ENCODE peak calls at places on chromosomes 4 and X, in eight cellular contexts. E is nephron progenitor cell, Q is GM20000, U is progenitor cell of endocrine pancreas, D is HFFc6, X is activated B cell treated with CpG ODN at 0.5 μM for 24 hours, O is GM13976, Z is NB4. T is an unnamed sample.

GRCh38 chr4:31518796-31519250 is 798.7 kb downstream of the PCDH7 start:
- DNase-seq in X (no peak), U (no peak), O (no peak), Q (no peak), E (no peak), D (no peak), Z (no peak), T (no peak)

GRCh38 chr4:7067147-7067522 is 729 bp downstream of the GRPEL1 start:
- DNase-seq in X (no peak), Z (no peak), O (no peak), U (no peak), Q (no peak), E (no peak), D (no peak), T (no peak)

GRCh38 chr4:2415881-2416563 is 2.4 kb downstream of the ZFYVE28 start:
- DNase-seq in X (no peak), D (no peak), O (no peak), Z (no peak), E (no peak), U (no peak), Q (no peak), T (no peak)

GRCh38 chr4:110266136-110266535 is 67.7 kb upstream of the ELOVL6 start:
- DNase-seq in O (no peak), Q (no peak), U (no peak), D (no peak), Z (no peak), E (no peak), X (no peak), T (no peak)

GRCh38 chrX:43728002-43728401 is 71.9 kb downstream of the MAOA start:
- DNase-seq in O (no peak), D (no peak), U (no peak), X (no peak), E (no peak), Z (no peak), Q (no peak), T (no peak)

GRCh38 chr4:53928825-53929224 is 135.6 kb downstream of the CHIC2 start:
- DNase-seq in U (no peak), O (no peak), Z (peak), E (no peak), D (no peak), X (no peak), Q (no peak), T (no peak)

GRCh38 chr4:55071951-55072350 is 53.4 kb downstream of the KDR start:
- DNase-seq in U (no peak), Z (no peak), D (no peak), Q (no peak), X (no peak), E (no peak), O (no peak), T (no peak)

GRCh38 chr4:82523179-82523578 is 38.6 kb downstream of the TMEM150C start:
- DNase-seq in X (no peak), E (no peak), Q (no peak), U (no peak), D (no peak), O (no peak), Z (no peak), T (no peak)

GRCh38 chr4:156969136-156969535 is 2.5 kb downstream of the PDGFC start:
- DNase-seq in X (no peak), Q (no peak), E (no peak), U (no peak), D (no peak), O (no peak), Z (no peak), T (no peak)

GRCh38 chr4:6277139-6277802 is 7.6 kb downstream of the WFS1 start:
- DNase-seq in E (no peak), Q (no peak), X (no peak), D (no peak), O (no peak), Z (no peak), U (no peak), T (no peak)

GRCh38 chr4:163395758-163396157 is 52.1 kb downstream of the NPY5R start:
- DNase-seq in Q (no peak), Z (no peak), X (no peak), D (no peak), O (no peak), E (no peak), U (no peak), T (no peak)

GRCh38 chr4:188411805-188412204 is 272.6 kb downstream of the TRIML1 start:
- DNase-seq in Q (no peak), E (no peak), Z (no peak), D (no peak), U (no peak), O (no peak), X (no peak), T (no peak)

GRCh38 chr4:69321153-69321729 is 41.0 kb downstream of the UGT2B28 start:
- DNase-seq in U (no peak), E (no peak), Z (no peak), O (no peak), X (no peak), D (no peak), Q (no peak), T (no peak)

GRCh38 chr4:187668683-187669082 is 326.9 kb upstream of the ZFP42 start:
- DNase-seq in U (no peak), O (no peak), Z (no peak), Q (no peak), X (no peak), E (no peak), D (peak), T (no peak)

GRCh38 chrX:103170216-103170615 is 44.7 kb upstream of the BEX4 start:
- DNase-seq in X (no peak), U (no peak), O (no peak), Q (no peak), E (no peak), D (peak), Z (peak), T (no peak)

GRCh38 chrX:318739-319578 is at the start of gene GTPBP6:
- DNase-seq in U (peak), X (peak), O (peak), Q (peak), E (peak), Z (peak), D (peak), T (peak)

GRCh38 chr4:123419885-123420743 is 23.5 kb downstream of the SPRY1 start:
- DNase-seq in E (no peak), Z (no peak), Q (no peak), U (no peak), O (no peak), D (no peak), X (no peak), T (no peak)

GRCh38 chr4:123250843-123251242 is 145.8 kb upstream of the SPRY1 start:
- DNase-seq in E (no peak), Q (no peak), U (no peak), Z (no peak), X (no peak), D (peak), O (no peak), T (no peak)

GRCh38 chrX:14673236-14673635 is 143.9 kb downstream of the GLRA2 start:
- DNase-seq in Z (no peak), D (no peak), O (no peak), Q (no peak), X (no peak), U (no peak), E (no peak), T (no peak)

GRCh38 chrX:22073928-22074327 is 41.8 kb downstream of the PHEX start:
- DNase-seq in Z (no peak), U (no peak), Q (no peak), X (no peak), O (no peak), D (no peak), E (no peak), T (no peak)

GRCh38 chr4:156766846-156767245 is 204.8 kb downstream of the PDGFC start:
- DNase-seq in D (peak), X (no peak), U (no peak), Q (no peak), Z (no peak), O (no peak), E (no peak), T (no peak)

GRCh38 chrX:139297638-139298037 is 232.9 kb upstream of the F9 start:
- DNase-seq in D (no peak), O (no peak), Q (no peak), E (no peak), X (no peak), U (no peak), Z (no peak), T (no peak)

GRCh38 chrX:139298437-139298836 is 232.1 kb upstream of the F9 start:
- DNase-seq in Z (no peak), Q (no peak), D (no peak), O (no peak), U (no peak), E (no peak), X (no peak), T (no peak)

GRCh38 chrX:139290310-139290709 is 240.2 kb upstream of the F9 start:
- DNase-seq in Q (no peak), E (no peak), O (peak), Z (peak), U (no peak), D (no peak), X (no peak), T (no peak)

GRCh38 chrX:139299309-139299708 is 231.2 kb upstream of the F9 start:
- DNase-seq in Q (no peak), D (no peak), X (no peak), U (no peak), E (no peak), O (no peak), Z (no peak), T (no peak)

GRCh38 chrX:139293991-139294390 is 236.5 kb upstream of the F9 start:
- DNase-seq in D (no peak), Q (no peak), Z (no peak), O (no peak), X (no peak), E (no peak), U (no peak), T (no peak)
- TF ChIP-seq CTCF in D (no peak), Q (no peak), Z (no peak), O (no peak), X (no peak), E (no peak), U (no peak), T (no peak)

GRCh38 chrX:32268207-32268606 is 943.1 kb downstream of the DMD start:
- DNase-seq in X (no peak), Z (no peak), D (no peak), E (no peak), U (no peak), Q (no peak), O (no peak), T (no peak)

GRCh38 chrX:32269877-32270276 is 941.5 kb downstream of the DMD start:
- DNase-seq in O (no peak), D (no peak), U (no peak), E (no peak), X (no peak), Q (no peak), Z (no peak), T (no peak)

GRCh38 chrX:32267796-32268195 is 943.6 kb downstream of the DMD start:
- DNase-seq in D (no peak), E (no peak), Q (no peak), X (no peak), Z (no peak), O (no peak), U (no peak), T (no peak)
- TF ChIP-seq CTCF in D (no peak), E (no peak), Q (no peak), X (no peak), Z (no peak), O (no peak), U (no peak), T (no peak)

DNA sequence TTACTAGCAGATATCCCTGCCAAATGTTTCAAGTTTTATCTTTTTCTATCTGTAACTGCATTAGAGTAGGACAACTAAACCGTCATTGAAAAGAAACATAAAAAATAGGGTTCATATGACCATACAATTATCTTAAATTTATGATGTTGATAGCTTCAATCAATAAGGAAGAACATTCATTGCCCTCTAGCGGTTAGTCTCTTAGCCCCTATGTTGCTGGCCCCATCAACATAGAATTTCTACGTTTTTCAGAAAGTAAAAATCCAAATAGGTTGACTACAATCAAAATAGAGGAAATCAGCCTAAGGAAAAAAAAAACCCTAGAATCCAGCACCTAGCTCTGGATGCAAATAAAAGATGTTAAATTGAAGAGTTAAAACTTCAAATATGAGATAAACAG is 225.1 kb upstream of the ITM2A start:
- DNase-seq in X (no peak), U (no peak), O (no peak), Z (no peak), D (no peak), Q (no peak), E (no peak), T (no peak)
- TF ChIP-seq CTCF in X (no peak), U (peak), O (no peak), Z (peak), D (peak), Q (no peak), E (no peak), T (no peak)

DNA sequence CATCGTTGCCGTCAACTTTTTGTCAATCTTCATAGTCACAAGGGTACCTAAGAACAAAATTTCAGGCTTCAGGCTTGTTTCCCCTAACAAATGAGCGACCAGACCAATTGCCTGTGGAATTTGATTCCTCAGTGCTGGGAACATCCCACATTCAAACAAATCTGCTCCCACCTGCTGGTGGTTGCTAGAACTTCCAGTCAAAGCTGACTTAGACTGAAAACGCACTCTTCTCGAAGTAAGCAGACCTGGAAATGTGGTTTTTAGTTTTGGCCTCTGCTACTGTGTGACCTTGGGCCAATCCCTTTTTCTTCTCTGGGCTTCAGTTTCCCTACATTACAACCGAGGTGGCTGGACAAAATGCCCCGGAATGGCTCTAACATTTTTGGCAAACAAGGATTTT is 1.8 kb upstream of the GABRQ start:
- DNase-seq in O (no peak), X (no peak), D (peak), Z (peak), Q (no peak), U (no peak), E (peak), T (no peak)
- TF ChIP-seq CTCF in O (peak), X (no peak), D (peak), Z (peak), Q (peak), U (peak), E (peak), T (peak)

DNA sequence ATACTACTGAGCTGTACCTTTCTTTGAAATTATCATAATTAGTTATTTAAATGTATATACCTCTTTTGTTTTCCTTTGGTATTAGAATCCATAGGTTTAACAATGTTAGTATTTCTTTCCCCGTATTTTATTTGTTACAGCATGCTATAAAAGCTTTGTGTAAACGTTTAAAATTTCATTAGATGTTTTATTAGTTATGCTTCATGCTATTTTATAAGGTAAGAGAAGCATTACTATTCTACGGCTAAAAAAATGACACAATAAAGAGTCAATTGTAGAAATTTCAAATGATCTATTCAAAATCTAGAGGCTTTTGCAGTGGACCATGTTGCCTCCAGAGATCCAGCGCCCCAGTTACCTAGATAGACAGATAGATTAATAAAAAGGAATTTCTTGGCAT is 1203.3 kb upstream of the IGFBP7 start:
- DNase-seq in Z (no peak), D (no peak), Q (no peak), E (no peak), X (no peak), U (no peak), O (no peak), T (no peak)
- TF ChIP-seq CTCF in Z (no peak), D (no peak), Q (no peak), E (no peak), X (no peak), U (no peak), O (no peak), T (no peak)

DNA sequence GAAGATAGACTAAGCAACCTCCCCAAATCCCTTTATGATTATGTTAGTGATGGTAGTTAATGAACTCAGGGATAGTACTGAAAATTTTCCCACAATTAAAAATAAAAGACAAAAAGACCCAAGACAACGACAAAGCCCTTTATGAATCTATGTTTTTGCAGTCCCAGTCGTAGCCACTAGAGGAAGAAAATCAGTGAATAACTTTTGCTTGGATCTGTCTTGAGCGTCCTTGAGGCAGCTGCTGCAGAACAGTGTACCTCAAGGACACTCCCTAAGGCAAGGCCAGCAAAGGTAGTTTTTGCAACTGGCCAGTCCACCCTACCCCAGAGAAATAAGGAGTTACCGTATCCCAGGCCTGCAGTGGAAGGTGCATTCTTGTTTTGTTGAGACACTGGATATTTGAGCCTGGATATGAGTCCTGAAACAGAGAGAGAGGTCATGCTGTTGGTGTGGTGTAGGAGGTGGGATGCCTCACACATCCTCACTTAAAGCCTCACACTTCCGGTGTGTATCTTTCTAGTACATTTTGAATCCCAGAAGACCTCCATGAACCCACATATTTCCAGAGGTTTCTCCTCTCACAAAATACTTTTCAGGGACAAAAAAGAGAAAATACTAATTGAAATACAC is 8.7 kb upstream of the TIMM8A start:
- DNase-seq in D (peak), U (no peak), E (no peak), X (no peak), O (no peak), Z (peak), Q (no peak), T (no peak)
- TF ChIP-seq CTCF in D (peak), U (peak), E (peak), X (no peak), O (no peak), Z (peak), Q (no peak), T (peak)

DNA sequence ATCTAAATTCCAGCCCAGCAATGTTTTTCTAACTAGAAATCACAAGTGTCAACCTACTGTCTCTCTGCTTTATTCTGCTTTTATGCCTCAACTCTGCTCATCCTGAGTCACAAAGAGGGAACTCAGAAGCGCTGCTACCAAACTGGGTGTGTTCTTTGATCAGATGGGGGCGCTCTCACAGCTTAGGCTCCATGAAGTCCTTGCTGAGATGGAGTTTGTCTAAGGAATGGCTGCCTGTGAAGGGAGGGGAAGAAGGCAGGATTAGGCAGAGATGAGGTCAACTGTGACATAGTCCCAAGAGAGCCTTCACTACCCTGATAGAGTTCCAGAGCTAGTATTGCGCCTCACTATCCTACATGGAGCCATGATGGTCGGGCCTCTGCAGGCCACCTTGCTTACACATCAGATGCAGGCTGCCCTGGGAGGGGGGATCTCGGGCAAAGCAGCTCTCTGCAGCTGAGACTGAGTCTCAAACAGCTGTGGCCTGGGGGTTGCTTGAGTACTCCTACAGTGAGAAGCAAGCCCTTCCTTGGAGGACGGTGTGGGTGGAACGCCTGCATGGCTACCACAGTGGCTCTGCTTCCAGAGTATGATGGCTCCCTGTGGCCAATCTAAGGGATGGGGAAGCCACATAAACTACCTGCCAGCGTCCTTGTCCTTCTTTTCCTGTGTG is 219.9 kb downstream of the CCNG2 start:
- DNase-seq in O (no peak), E (no peak), X (no peak), U (no peak), Z (no peak), Q (no peak), D (no peak), T (no peak)
- TF ChIP-seq CTCF in O (no peak), E (no peak), X (no peak), U (no peak), Z (no peak), Q (no peak), D (peak), T (no peak)

GRCh38 chr4:170872794-170873193 is 783.0 kb upstream of the AADAT start:
- DNase-seq in U (no peak), Q (no peak), E (no peak), Z (no peak), D (no peak), X (no peak), O (no peak), T (no peak)

DNA sequence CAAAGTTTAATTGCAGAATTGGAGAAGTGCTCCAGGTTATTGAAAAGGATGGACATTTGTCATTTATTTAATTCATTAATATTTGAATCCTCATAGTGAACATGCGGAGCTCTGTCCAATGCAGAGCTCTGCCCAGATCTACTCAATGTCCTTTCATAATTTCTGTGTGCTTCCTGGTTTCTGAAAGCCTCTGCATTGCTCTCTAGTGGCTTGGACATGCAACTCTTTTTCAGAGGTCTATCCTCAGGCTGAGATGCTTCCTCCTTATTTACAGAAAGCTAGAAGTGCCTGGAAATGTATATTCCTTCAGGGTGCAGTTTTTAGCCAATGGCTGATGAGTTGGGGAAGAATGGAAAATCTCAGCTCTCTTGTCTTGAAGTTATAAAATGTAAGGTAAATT is 786.1 kb upstream of the AADAT start:
- DNase-seq in X (no peak), Q (no peak), D (no peak), O (no peak), Z (peak), E (no peak), U (no peak), T (no peak)
- TF ChIP-seq CTCF in X (no peak), Q (no peak), D (no peak), O (no peak), Z (peak), E (peak), U (peak), T (no peak)

GRCh38 chr4:116358633-116359222 is 726.6 kb downstream of the TRAM1L1 start:
- DNase-seq in X (no peak), O (peak), E (peak), Q (peak), U (peak), Z (peak), D (peak), T (peak)
- TF ChIP-seq CTCF in X (no peak), O (peak), E (peak), Q (peak), U (peak), Z (peak), D (peak), T (peak)

T was measured in GM10248.